ENCODE peak calls at places on chromosomes 11 and 22, in seven cellular contexts. N is cardiac muscle cell, Z is body of pancreas, S is testis, H is HCT116, E is A549, F is spleen. A is an unnamed sample.

GRCh38 chr11:36077886-36078685 is 134.2 kb downstream of the LDLRAD3 start:
- DNase-seq in N (peak; percentile 55), Z (no peak), S (no peak), H (no peak), E (no peak), F (no peak), A (no peak)

GRCh38 chr22:42959472-42960145 is 55.3 kb downstream of the PACSIN2 start:
- DNase-seq in N (peak; percentile 76), Z (peak; percentile 87), S (no peak), H (no peak), E (peak; percentile 43), F (no peak), A (no peak)

GRCh38 chr22:19001204-19001603 is 65.1 kb upstream of the PRODH start:
- DNase-seq in N (no peak), Z (no peak), S (no peak), H (no peak), E (no peak), F (no peak), A (no peak)

GRCh38 chr11:126607776-126608625 is 252.5 kb downstream of the ST3GAL4 start:
- DNase-seq in N (no peak), Z (no peak), S (no peak), H (no peak), E (no peak), F (no peak), A (no peak)

GRCh38 chr11:61297741-61298140 is 2.6 kb upstream of the VWCE start:
- DNase-seq in N (no peak), Z (peak; percentile 11), S (peak; percentile 57), H (no peak), E (no peak), F (peak; percentile 1), A (no peak)

GRCh38 chr11:9367551-9367950 is 16.9 kb upstream of the IPO7 start:
- DNase-seq in N (no peak), Z (no peak), S (peak; percentile 42), H (no peak), E (no peak), F (no peak), A (no peak)

GRCh38 chr11:130472434-130472961 is 24.1 kb downstream of the ADAMTS15 start:
- DNase-seq in N (no peak), Z (no peak), S (no peak), H (no peak), E (no peak), F (no peak), A (no peak)

GRCh38 chr11:12381875-12382274 is 4.5 kb downstream of the PARVA start:
- DNase-seq in N (no peak), Z (no peak), S (no peak), H (no peak), E (no peak), F (no peak), A (no peak)

GRCh38 chr11:117145393-117145761 is 1.3 kb downstream of the PAFAH1B2 start:
- DNase-seq in N (peak; percentile 17), Z (peak; percentile 21), S (peak; percentile 48), H (no peak), E (peak; percentile 58), F (no peak), A (peak; percentile 38)

GRCh38 chr11:98566978-98567377 is 453.8 kb upstream of the CNTN5 start:
- DNase-seq in N (no peak), Z (no peak), S (no peak), H (no peak), E (no peak), F (no peak), A (no peak)

GRCh38 chr22:20573176-20573829 is 65.9 kb downstream of the MED15 start:
- DNase-seq in N (no peak), Z (no peak), S (no peak), H (no peak), E (no peak), F (peak; percentile 19), A (no peak)

GRCh38 chr22:34055525-34056200 is 135.4 kb upstream of the LARGE1 start:
- DNase-seq in N (peak; percentile 49), Z (peak; percentile 7), S (peak; percentile 14), H (no peak), E (peak; percentile 7), F (no peak), A (peak; percentile 57)
- TF ChIP-seq CTCF in N (no peak), Z (peak; percentile 17), S (no peak), H (no peak), E (no peak), F (no peak), A (peak; percentile 71)

DNA sequence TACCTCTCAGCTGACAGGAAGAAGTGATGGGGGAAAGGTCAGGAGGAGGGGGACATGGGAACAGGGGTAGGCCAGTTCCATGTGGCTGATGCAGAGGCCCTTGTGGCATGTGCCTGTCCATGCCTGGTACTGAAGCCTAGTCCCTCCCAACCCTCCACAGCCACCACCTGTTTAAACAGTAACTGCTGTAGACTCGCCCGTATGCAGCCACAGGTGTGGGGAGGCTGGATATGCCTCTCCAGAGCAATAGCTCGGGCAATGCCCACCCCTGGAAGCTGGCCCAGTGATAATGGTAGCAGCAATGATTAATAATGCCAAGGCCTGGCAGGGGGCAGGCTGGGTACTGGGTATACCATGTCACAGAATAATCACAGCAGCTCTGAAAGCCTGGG is 2.3 kb downstream of the SMTN start:
- DNase-seq in N (no peak), Z (peak; percentile 95), S (no peak), H (no peak), E (no peak), F (no peak), A (no peak)
- H3K4me1 ChIP-seq in N (no peaks in the 10 kb centered on the region), Z (peaks cover 77% of the 10 kb centered on the region), S (peaks cover 36% of the 10 kb centered on the region), H (peaks cover 30% of the 10 kb centered on the region), E (peaks cover 31% of the 10 kb centered on the region), F (peaks cover 81% of the 10 kb centered on the region), A (peaks cover 46% of the 10 kb centered on the region)

GRCh38 chr22:46296257-46297150 is at the start of gene GTSE1:
- DNase-seq in N (peak; percentile 99), Z (peak; percentile 99), S (peak; percentile 98), H (peak; percentile 93), E (peak; percentile 96), F (peak; percentile 100), A (peak; percentile 99)
- TF ChIP-seq CTCF in N (peak; percentile 8), Z (peak; percentile 50), S (no peak), H (peak; percentile 8), E (no peak), F (peak; percentile 43), A (peak; percentile 38)

DNA sequence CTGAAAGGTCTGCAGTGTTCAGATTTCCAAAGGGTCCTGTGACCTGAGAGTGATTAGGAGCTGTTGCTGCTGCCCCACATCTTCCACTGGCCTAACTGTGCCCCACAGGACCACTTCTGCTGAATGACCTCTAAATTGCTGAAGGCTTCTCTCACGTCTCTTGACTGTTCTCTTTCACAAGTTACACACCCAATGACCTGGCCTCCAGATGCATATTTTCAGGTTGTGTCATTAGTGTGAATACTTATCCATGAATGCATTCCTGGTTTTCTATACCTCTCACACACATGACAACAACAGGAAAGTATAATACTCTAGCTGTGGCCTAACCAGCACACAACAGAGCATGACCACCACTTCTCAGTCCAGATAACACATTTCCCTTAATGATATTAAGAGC is 15.4 kb downstream of the PRR14L start:
- DNase-seq in N (no peak), Z (no peak), S (no peak), H (no peak), E (no peak), F (no peak), A (no peak)
- H3K4me1 ChIP-seq in N (no peaks in the 10 kb centered on the region), Z (peaks cover 24% of the 10 kb centered on the region), S (peaks cover 2% of the 10 kb centered on the region), H (no peaks in the 10 kb centered on the region), E (peaks cover 4% of the 10 kb centered on the region), F (peaks cover 42% of the 10 kb centered on the region), A (no peaks in the 10 kb centered on the region)

GRCh38 chr22:50621948-50622722 is 5.8 kb downstream of the ARSA start:
- DNase-seq in N (no peak), Z (peak; percentile 63), S (no peak), H (no peak), E (no peak), F (peak; percentile 86), A (peak; percentile 46)
- TF ChIP-seq CTCF in N (no peak), Z (peak; percentile 32), S (no peak), H (peak; percentile 9), E (peak; percentile 34), F (no peak), A (peak; percentile 88)

GRCh38 chr22:26662160-26662559 is 4.8 kb downstream of the MIAT start:
- DNase-seq in N (no peak), Z (no peak), S (no peak), H (no peak), E (no peak), F (no peak), A (no peak)
- H3K4me1 ChIP-seq in N (peaks cover 5% of the 10 kb centered on the region), Z (peaks cover 15% of the 10 kb centered on the region), S (peaks cover 9% of the 10 kb centered on the region), H (peaks cover 12% of the 10 kb centered on the region), E (peaks cover 29% of the 10 kb centered on the region), F (peaks cover 68% of the 10 kb centered on the region), A (peaks cover 96% of the 10 kb centered on the region)

GRCh38 chr11:64381350-64381749 is 22.4 kb downstream of the RPS6KA4 start:
- DNase-seq in N (no peak), Z (no peak), S (no peak), H (no peak), E (no peak), F (no peak), A (no peak)
- TF ChIP-seq CTCF in N (no peak), Z (no peak), S (no peak), H (no peak), E (no peak), F (no peak), A (no peak)